ENCODE peak calls at places on chromosomes 16 and 17, in four cellular contexts. One of them, this sample, is unnamed.

GRCh38 chr17:61239953-61240352 is 159.7 kb upstream of the TBX2 start:
- DNase-seq in endodermal cell: no peak
- DNase-seq in naive thymus-derived CD4-positive, alpha-beta T cell: no peak
- DNase-seq in adipocyte: no peak
- DNase-seq in this sample: no peak

GRCh38 chr17:75472119-75472518 is 15.7 kb downstream of the TMEM94 start:
- DNase-seq in adipocyte: no peak
- DNase-seq in endodermal cell: no peak
- DNase-seq in naive thymus-derived CD4-positive, alpha-beta T cell: no peak
- DNase-seq in this sample: no peak

GRCh38 chr17:34721326-34721725 is 141.9 kb downstream of the TMEM132E start:
- DNase-seq in endodermal cell: peak
- DNase-seq in naive thymus-derived CD4-positive, alpha-beta T cell: no peak
- DNase-seq in adipocyte: no peak
- DNase-seq in this sample: no peak

GRCh38 chr17:30552994-30553565 is 75.9 kb downstream of the GOSR1 start:
- DNase-seq in naive thymus-derived CD4-positive, alpha-beta T cell: no peak
- DNase-seq in endodermal cell: peak
- DNase-seq in adipocyte: no peak
- DNase-seq in this sample: no peak

GRCh38 chr16:80518436-80518835 is 22.4 kb upstream of the DYNLRB2 start:
- DNase-seq in adipocyte: no peak
- DNase-seq in endodermal cell: no peak
- DNase-seq in naive thymus-derived CD4-positive, alpha-beta T cell: peak
- DNase-seq in this sample: peak

GRCh38 chr16:88526906-88527185 is 43.4 kb upstream of the ZC3H18 start:
- DNase-seq in naive thymus-derived CD4-positive, alpha-beta T cell: no peak
- DNase-seq in endodermal cell: no peak
- DNase-seq in adipocyte: no peak
- DNase-seq in this sample: no peak

GRCh38 chr17:77191266-77191665 is 50.5 kb downstream of the SEC14L1 start:
- DNase-seq in adipocyte: no peak
- DNase-seq in endodermal cell: no peak
- DNase-seq in naive thymus-derived CD4-positive, alpha-beta T cell: no peak
- DNase-seq in this sample: no peak

GRCh38 chr17:75288784-75289121 is 480 bp downstream of the SLC25A19 start:
- DNase-seq in adipocyte: no peak
- DNase-seq in endodermal cell: peak
- DNase-seq in naive thymus-derived CD4-positive, alpha-beta T cell: no peak
- DNase-seq in this sample: no peak

GRCh38 chr16:30356401-30357084 is 1.4 kb upstream of the CD2BP2 start:
- DNase-seq in adipocyte: no peak
- DNase-seq in endodermal cell: no peak
- DNase-seq in naive thymus-derived CD4-positive, alpha-beta T cell: no peak
- DNase-seq in this sample: no peak

GRCh38 chr16:89958068-89958467 is 9.5 kb downstream of the DEF8 start:
- DNase-seq in endodermal cell: peak
- DNase-seq in adipocyte: no peak
- DNase-seq in naive thymus-derived CD4-positive, alpha-beta T cell: no peak
- DNase-seq in this sample: no peak

GRCh38 chr17:80007009-80007752 is 28.5 kb downstream of the TBC1D16 start:
- DNase-seq in naive thymus-derived CD4-positive, alpha-beta T cell: no peak
- DNase-seq in endodermal cell: no peak
- DNase-seq in adipocyte: no peak
- DNase-seq in this sample: no peak

GRCh38 chr17:20300399-20301037 is 166.8 kb downstream of the LGALS9B start:
- DNase-seq in naive thymus-derived CD4-positive, alpha-beta T cell: no peak
- DNase-seq in endodermal cell: peak
- DNase-seq in adipocyte: peak
- DNase-seq in this sample: no peak

GRCh38 chr16:61237804-61238485 is 798.3 kb downstream of the CDH8 start:
- DNase-seq in naive thymus-derived CD4-positive, alpha-beta T cell: no peak
- DNase-seq in endodermal cell: no peak
- DNase-seq in adipocyte: no peak
- DNase-seq in this sample: no peak

GRCh38 chr17:62819511-62820221 is 11.6 kb upstream of the MARCHF10 start:
- DNase-seq in adipocyte: peak
- DNase-seq in naive thymus-derived CD4-positive, alpha-beta T cell: no peak
- DNase-seq in endodermal cell: peak
- DNase-seq in this sample: no peak

GRCh38 chr16:88597856-88598491 is 27.8 kb downstream of the ZC3H18 start:
- DNase-seq in naive thymus-derived CD4-positive, alpha-beta T cell: no peak
- DNase-seq in endodermal cell: no peak
- DNase-seq in adipocyte: no peak
- DNase-seq in this sample: no peak

GRCh38 chr16:68756250-68757051 is 19.4 kb downstream of the CDH1 start:
- DNase-seq in adipocyte: no peak
- DNase-seq in naive thymus-derived CD4-positive, alpha-beta T cell: no peak
- DNase-seq in endodermal cell: no peak
- DNase-seq in this sample: peak

GRCh38 chr16:71344315-71344905 is 14.1 kb upstream of the CALB2 start:
- DNase-seq in endodermal cell: peak
- DNase-seq in naive thymus-derived CD4-positive, alpha-beta T cell: no peak
- DNase-seq in adipocyte: no peak
- DNase-seq in this sample: no peak

GRCh38 chr16:77434365-77435239 is at the start of gene ADAMTS18:
- DNase-seq in endodermal cell: peak
- DNase-seq in adipocyte: no peak
- DNase-seq in naive thymus-derived CD4-positive, alpha-beta T cell: no peak
- DNase-seq in this sample: no peak

GRCh38 chr17:71792966-71793365 is 327.9 kb upstream of the SOX9 start:
- DNase-seq in adipocyte: peak
- DNase-seq in endodermal cell: no peak
- DNase-seq in naive thymus-derived CD4-positive, alpha-beta T cell: no peak
- DNase-seq in this sample: no peak

GRCh38 chr17:55421179-55421934 is at the start of gene MMD:
- DNase-seq in naive thymus-derived CD4-positive, alpha-beta T cell: no peak
- DNase-seq in adipocyte: peak
- DNase-seq in endodermal cell: no peak
- DNase-seq in this sample: no peak

GRCh38 chr16:31284926-31285325 is 25.2 kb downstream of the ITGAM start:
- DNase-seq in adipocyte: no peak
- DNase-seq in naive thymus-derived CD4-positive, alpha-beta T cell: no peak
- DNase-seq in endodermal cell: no peak
- DNase-seq in this sample: no peak

GRCh38 chr16:56603589-56603988 is 4.8 kb upstream of the MT2A start:
- DNase-seq in naive thymus-derived CD4-positive, alpha-beta T cell: no peak
- DNase-seq in adipocyte: peak
- DNase-seq in endodermal cell: peak
- DNase-seq in this sample: no peak

GRCh38 chr17:79622201-79622601 is 11.3 kb upstream of the RBFOX3 start:
- DNase-seq in naive thymus-derived CD4-positive, alpha-beta T cell: no peak
- DNase-seq in adipocyte: no peak
- DNase-seq in endodermal cell: no peak
- DNase-seq in this sample: no peak

GRCh38 chr17:48261297-48261880 is 153.8 kb downstream of the SNX11 start:
- DNase-seq in naive thymus-derived CD4-positive, alpha-beta T cell: no peak
- DNase-seq in endodermal cell: peak
- DNase-seq in adipocyte: no peak
- DNase-seq in this sample: no peak

GRCh38 chr17:60173304-60173807 is 23.6 kb downstream of the CA4 start:
- DNase-seq in naive thymus-derived CD4-positive, alpha-beta T cell: no peak
- DNase-seq in adipocyte: no peak
- DNase-seq in endodermal cell: peak
- DNase-seq in this sample: no peak

GRCh38 chr16:24729967-24730815 is 740 bp downstream of the TNRC6A start:
- DNase-seq in adipocyte: peak
- DNase-seq in naive thymus-derived CD4-positive, alpha-beta T cell: peak
- DNase-seq in endodermal cell: peak
- DNase-seq in this sample: peak

GRCh38 chr16:82627811-82628339 is 1.1 kb downstream of the CDH13 start:
- DNase-seq in endodermal cell: peak
- DNase-seq in naive thymus-derived CD4-positive, alpha-beta T cell: no peak
- DNase-seq in adipocyte: peak
- DNase-seq in this sample: no peak

GRCh38 chr16:19283637-19284036 is 1.9 kb upstream of the CLEC19A start:
- DNase-seq in endodermal cell: no peak
- DNase-seq in naive thymus-derived CD4-positive, alpha-beta T cell: no peak
- DNase-seq in adipocyte: no peak
- DNase-seq in this sample: no peak

GRCh38 chr17:46832945-46833839 is 14.7 kb upstream of the WNT3 start:
- DNase-seq in endodermal cell: peak
- DNase-seq in adipocyte: peak
- DNase-seq in naive thymus-derived CD4-positive, alpha-beta T cell: no peak
- DNase-seq in this sample: no peak

GRCh38 chr16:84044108-84044488 is 1.5 kb upstream of the SLC38A8 start:
- DNase-seq in adipocyte: peak
- DNase-seq in endodermal cell: peak
- DNase-seq in naive thymus-derived CD4-positive, alpha-beta T cell: no peak
- DNase-seq in this sample: no peak

GRCh38 chr16:1188781-1189189 is 35.9 kb downstream of the CACNA1H start:
- DNase-seq in adipocyte: peak
- DNase-seq in naive thymus-derived CD4-positive, alpha-beta T cell: peak
- DNase-seq in endodermal cell: peak
- DNase-seq in this sample: peak

DNA sequence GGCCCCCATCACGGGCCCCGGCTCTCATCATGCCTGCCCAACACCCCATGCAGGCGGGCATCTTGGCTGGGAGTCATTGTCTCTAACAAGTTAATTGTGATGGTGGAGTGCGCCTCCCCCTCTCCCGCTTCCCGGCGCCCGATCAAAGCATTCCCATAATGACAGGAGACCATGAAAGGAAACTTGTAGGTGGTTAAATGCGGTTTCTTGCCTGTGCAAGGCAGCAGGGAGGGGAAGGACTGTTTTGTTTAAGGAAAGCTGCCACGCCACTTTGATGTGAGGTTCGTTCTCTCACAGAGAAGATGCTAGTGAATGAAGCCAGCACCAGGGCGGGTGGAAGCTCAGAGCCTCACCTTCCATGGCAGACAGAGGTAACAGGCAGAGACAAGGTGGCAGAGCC is 45.4 kb downstream of the C16orf78 start:
- DNase-seq in adipocyte: no peak
- DNase-seq in endodermal cell: no peak
- DNase-seq in naive thymus-derived CD4-positive, alpha-beta T cell: no peak
- DNase-seq in this sample: no peak
- H3K4me3 ChIP-seq in adipocyte: no peak
- H3K4me3 ChIP-seq in endodermal cell: no peak
- H3K4me3 ChIP-seq in naive thymus-derived CD4-positive, alpha-beta T cell: no peak
- H3K4me3 ChIP-seq in this sample: no peak

GRCh38 chr16:3266873-3267537 is 10.6 kb upstream of the MEFV start:
- DNase-seq in adipocyte: peak
- DNase-seq in endodermal cell: peak
- DNase-seq in naive thymus-derived CD4-positive, alpha-beta T cell: no peak
- DNase-seq in this sample: no peak
- H3K4me3 ChIP-seq in adipocyte: no peak
- H3K4me3 ChIP-seq in endodermal cell: no peak
- H3K4me3 ChIP-seq in naive thymus-derived CD4-positive, alpha-beta T cell: no peak
- H3K4me3 ChIP-seq in this sample: no peak

GRCh38 chr16:67001159-67001486 is 12.7 kb downstream of the CES4A start:
- DNase-seq in adipocyte: no peak
- DNase-seq in naive thymus-derived CD4-positive, alpha-beta T cell: no peak
- DNase-seq in endodermal cell: no peak
- DNase-seq in this sample: no peak
- H3K4me3 ChIP-seq in adipocyte: peak
- H3K4me3 ChIP-seq in naive thymus-derived CD4-positive, alpha-beta T cell: peak
- H3K4me3 ChIP-seq in endodermal cell: no peak
- H3K4me3 ChIP-seq in this sample: peak

DNA sequence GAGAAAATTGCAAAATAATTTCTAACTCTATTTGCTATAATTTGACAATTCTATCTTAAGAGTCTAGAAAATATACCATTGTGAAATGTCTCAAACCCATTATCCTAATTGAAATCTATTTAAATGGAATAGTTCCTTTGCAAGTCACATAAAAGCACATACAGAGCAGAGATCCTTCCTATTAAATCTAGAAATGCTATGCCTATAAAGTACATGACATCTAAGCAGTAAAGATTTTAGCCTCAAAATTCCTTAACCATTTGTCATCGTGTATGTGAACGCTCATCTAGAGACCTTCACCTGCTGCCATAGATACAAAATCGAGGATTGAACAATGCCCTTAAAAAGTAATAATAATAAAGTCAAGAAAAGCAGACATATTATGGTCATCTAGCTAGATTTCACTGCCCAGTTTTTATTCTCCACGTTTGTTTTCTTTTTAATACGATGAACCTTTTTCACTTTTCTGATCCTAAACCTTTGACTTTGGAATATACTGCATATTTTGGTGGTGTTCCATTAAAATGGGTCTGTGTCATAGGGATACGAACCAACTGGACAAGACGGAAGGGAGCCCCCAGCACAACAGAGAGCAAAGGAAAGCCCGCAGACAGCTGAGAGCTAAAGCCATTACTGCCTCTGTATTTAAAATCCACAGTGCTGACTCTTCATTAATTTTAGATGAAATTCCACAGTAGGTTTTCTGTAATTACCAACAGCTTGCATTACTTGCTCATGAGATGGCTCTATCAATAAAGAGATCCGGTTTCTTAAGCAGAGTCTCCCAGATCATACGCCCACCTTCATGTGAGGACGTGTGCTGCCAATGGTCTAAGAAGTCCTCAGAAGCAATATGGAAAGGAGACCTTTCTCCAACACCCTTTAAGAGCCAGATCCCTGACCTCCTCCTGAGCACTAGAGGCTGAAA is 17.6 kb downstream of the TEX2 start:
- DNase-seq in adipocyte: peak
- DNase-seq in naive thymus-derived CD4-positive, alpha-beta T cell: no peak
- DNase-seq in endodermal cell: peak
- DNase-seq in this sample: no peak
- H3K4me3 ChIP-seq in adipocyte: no peak
- H3K4me3 ChIP-seq in naive thymus-derived CD4-positive, alpha-beta T cell: no peak
- H3K4me3 ChIP-seq in endodermal cell: no peak
- H3K4me3 ChIP-seq in this sample: no peak

DNA sequence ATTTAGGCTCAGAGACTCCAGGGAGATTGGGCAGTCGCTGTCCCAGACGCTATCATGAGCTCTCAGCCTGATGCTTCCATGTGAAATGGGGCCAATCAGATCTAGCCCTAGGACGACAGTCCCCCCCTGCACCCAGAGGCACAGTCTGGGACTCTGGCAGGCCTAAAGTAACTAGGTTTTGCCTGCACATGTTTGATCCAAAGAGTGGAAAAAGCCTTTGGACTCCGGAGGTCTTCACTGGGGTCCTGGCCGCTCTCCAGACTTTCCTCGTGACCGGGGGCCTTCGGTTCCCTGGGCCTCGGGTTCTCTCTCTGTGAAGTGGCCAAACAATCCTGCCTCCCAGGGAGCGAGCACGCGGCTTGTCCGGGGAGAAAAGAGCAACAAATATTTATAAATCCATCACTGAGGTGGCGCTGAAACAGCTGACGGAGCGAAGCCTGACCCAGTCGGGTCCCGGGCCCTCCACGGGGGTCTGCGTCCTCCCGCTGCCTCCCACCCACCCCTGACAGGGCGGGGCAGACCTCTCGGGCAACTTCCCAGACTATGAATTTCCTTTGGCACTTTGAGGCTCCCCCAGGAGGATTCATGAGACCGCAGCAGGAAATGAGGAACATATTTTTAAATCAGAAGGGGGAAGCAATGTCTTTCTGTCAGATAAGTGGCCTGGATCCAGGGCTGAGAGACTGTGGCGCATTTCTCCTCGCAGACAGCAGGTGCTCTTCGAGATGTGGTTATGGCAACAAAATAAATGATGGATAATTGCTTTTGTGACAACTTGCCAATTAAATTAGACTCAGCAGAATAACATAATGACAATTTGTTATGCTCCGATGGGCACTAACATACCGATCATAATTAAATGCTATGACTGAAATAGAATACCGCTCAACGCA is 38.9 kb downstream of the MRPS23 start:
- DNase-seq in endodermal cell: peak
- DNase-seq in naive thymus-derived CD4-positive, alpha-beta T cell: no peak
- DNase-seq in adipocyte: peak
- DNase-seq in this sample: no peak
- H3K4me3 ChIP-seq in endodermal cell: no peak
- H3K4me3 ChIP-seq in naive thymus-derived CD4-positive, alpha-beta T cell: no peak
- H3K4me3 ChIP-seq in adipocyte: no peak
- H3K4me3 ChIP-seq in this sample: no peak